ENCODE peak calls at places on chromosome 12, in nine cellular contexts. R is epithelial cell of esophagus, P is heart right ventricle, J is cardiac fibroblast, V is coronary artery, N is WERI-Rb-1, U is tibial nerve, A is neural progenitor cell, H is esophagus squamous epithelium. M is an unnamed sample.

GRCh38 chr12:76085159-76085868 is 829 bp upstream of the NAP1L1 start:
- DNase-seq in R (peak; percentile 22), P (no peak), J (peak; percentile 51), V (no peak), N (no peak), U (no peak), A (no peak), H (no peak), M (no peak)

GRCh38 chr12:16112626-16113560 is 164.6 kb downstream of the SLC15A5 start:
- DNase-seq in R (no peak), P (peak; percentile 3), J (peak; percentile 13), V (no peak), N (peak; percentile 24), U (no peak), A (peak; percentile 54), H (no peak), M (peak; percentile 19)

GRCh38 chr12:119713551-119714031 is 45.7 kb downstream of the PRKAB1 start:
- DNase-seq in R (no peak), P (no peak), J (no peak), V (no peak), N (no peak), U (no peak), A (no peak), H (no peak), M (no peak)

GRCh38 chr12:288687-289086 is 26.1 kb upstream of the SLC6A13 start:
- DNase-seq in R (peak; percentile 68), P (no peak), J (peak; percentile 57), V (no peak), N (no peak), U (no peak), A (no peak), H (no peak), M (no peak)

GRCh38 chr12:111353026-111353425 is 15.9 kb downstream of the PHETA1 start:
- DNase-seq in R (no peak), P (no peak), J (no peak), V (no peak), N (no peak), U (no peak), A (no peak), H (no peak), M (no peak)

GRCh38 chr12:57216931-57217871 is 607 bp downstream of the NXPH4 start:
- DNase-seq in R (no peak), P (no peak), J (peak; percentile 40), V (no peak), N (no peak), U (no peak), A (no peak), H (no peak), M (no peak)

GRCh38 chr12:127083028-127083949 is 1183.7 kb upstream of the TMEM132C start:
- DNase-seq in R (peak; percentile 82), P (peak; percentile 14), J (peak; percentile 74), V (no peak), N (no peak), U (no peak), A (peak; percentile 9), H (no peak), M (peak; percentile 50)

GRCh38 chr12:2051700-2052625 is 824 bp upstream of the CACNA1C start:
- DNase-seq in R (no peak), P (no peak), J (no peak), V (no peak), N (no peak), U (no peak), A (peak; percentile 77), H (no peak), M (no peak)

GRCh38 chr12:47188576-47189441 is 109.0 kb upstream of the AMIGO2 start:
- DNase-seq in R (peak; percentile 58), P (no peak), J (peak; percentile 88), V (no peak), N (no peak), U (no peak), A (no peak), H (no peak), M (no peak)

GRCh38 chr12:124203176-124203575 is 91.7 kb upstream of the RFLNA start:
- DNase-seq in R (no peak), P (no peak), J (no peak), V (no peak), N (no peak), U (no peak), A (no peak), H (no peak), M (no peak)

GRCh38 chr12:78418919-78419318 is 445.7 kb upstream of the SYT1 start:
- DNase-seq in R (no peak), P (no peak), J (no peak), V (no peak), N (no peak), U (no peak), A (no peak), H (no peak), M (no peak)

GRCh38 chr12:91357381-91357780 is 174.8 kb upstream of the DCN start:
- DNase-seq in R (peak; percentile 25), P (no peak), J (no peak), V (no peak), N (no peak), U (no peak), A (no peak), H (no peak), M (no peak)

GRCh38 chr12:91993287-91994028 is 152.2 kb downstream of the BTG1 start:
- DNase-seq in R (no peak), P (no peak), J (no peak), V (no peak), N (no peak), U (no peak), A (no peak), H (no peak), M (no peak)

GRCh38 chr12:131941116-131941986 is 8.4 kb upstream of the EP400 start:
- DNase-seq in R (no peak), P (no peak), J (no peak), V (peak; percentile 65), N (no peak), U (no peak), A (no peak), H (no peak), M (no peak)
- H3K4me3 ChIP-seq in R (no peak overlapping the region), P (no peak overlapping the region), J (no peak overlapping the region), V (no peak overlapping the region), N (no peak overlapping the region), U (no peak overlapping the region), A (no peak overlapping the region), H (no peak overlapping the region), M (no peak overlapping the region)

DNA sequence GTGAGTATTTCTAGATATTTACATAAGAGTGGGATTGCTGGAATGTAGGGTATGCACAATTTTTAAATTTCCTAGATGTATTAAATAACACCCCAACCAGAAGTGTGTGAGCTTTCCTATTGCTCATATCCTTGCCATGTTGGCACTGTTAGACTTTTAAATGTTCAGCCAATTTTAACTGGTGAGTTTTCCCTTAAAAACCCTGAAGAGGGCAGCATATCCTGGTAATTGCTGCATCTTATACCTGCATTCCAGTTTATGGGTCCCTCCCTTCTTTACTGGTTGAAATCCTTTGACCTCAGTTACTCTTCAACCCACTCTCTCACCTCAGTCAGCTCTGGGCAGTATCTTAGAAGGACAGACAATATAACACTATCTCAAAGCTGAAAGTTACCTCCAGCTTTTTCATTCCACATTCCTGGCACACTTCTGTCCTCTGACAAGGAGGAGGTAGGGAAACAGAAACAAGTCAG is 270.6 kb downstream of the PAWR start:
- DNase-seq in R (peak; percentile 77), P (no peak), J (peak; percentile 91), V (no peak), N (no peak), U (no peak), A (peak; percentile 47), H (no peak), M (peak; percentile 75)
- TF ChIP-seq CTCF in R (peak; percentile 66), P (peak; percentile 37), J (peak; percentile 51), V (peak; percentile 31), N (peak; percentile 40), U (peak; percentile 18), A (peak; percentile 69), H (peak; percentile 9), M (peak; percentile 50)

GRCh38 chr12:12682284-12682683 is 13.7 kb downstream of the GPR19 start:
- DNase-seq in R (no peak), P (no peak), J (no peak), V (no peak), N (no peak), U (no peak), A (no peak), H (no peak), M (no peak)

GRCh38 chr12:12685305-12685704 is 10.7 kb downstream of the GPR19 start:
- DNase-seq in R (no peak), P (no peak), J (no peak), V (no peak), N (no peak), U (no peak), A (peak; percentile 95), H (no peak), M (no peak)

GRCh38 chr12:12683725-12684124 is 12.3 kb downstream of the GPR19 start:
- DNase-seq in R (no peak), P (no peak), J (no peak), V (no peak), N (no peak), U (no peak), A (peak; percentile 34), H (no peak), M (no peak)

GRCh38 chr12:12684375-12685106 is 11.4 kb downstream of the GPR19 start:
- DNase-seq in R (peak; percentile 63), P (peak; percentile 26), J (peak; percentile 57), V (no peak), N (peak; percentile 66), U (no peak), A (peak; percentile 97), H (no peak), M (no peak)

GRCh38 chr12:12683298-12683697 is 12.7 kb downstream of the GPR19 start:
- DNase-seq in R (no peak), P (no peak), J (no peak), V (no peak), N (no peak), U (no peak), A (no peak), H (no peak), M (no peak)
- H3K4me3 ChIP-seq in R (no peak overlapping the region), P (no peak overlapping the region), J (no peak overlapping the region), V (no peak overlapping the region), N (no peak overlapping the region), U (no peak overlapping the region), A (peak overlapping the region; percentile 87), H (no peak overlapping the region), M (no peak overlapping the region)

DNA sequence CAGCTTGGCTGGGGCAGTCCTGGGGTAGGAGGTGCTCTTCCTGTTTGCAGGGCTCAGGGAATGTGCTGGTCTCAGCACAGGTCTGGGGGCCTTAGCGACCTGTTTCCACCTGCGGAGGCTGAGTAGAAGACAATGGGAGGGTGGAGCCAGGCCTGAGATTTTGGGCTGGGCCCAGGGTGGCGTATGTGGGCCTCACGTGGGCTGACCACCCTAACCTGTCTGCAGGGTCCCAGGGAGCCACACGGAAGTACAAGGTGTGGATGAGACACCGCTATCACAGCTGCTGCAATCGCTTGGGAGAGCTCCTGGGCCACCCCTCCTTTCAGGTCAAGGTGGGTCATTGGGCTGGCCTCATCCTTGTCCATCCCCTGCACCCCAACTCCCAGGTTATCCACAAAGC is 1.1 kb downstream of the NOC4L start:
- DNase-seq in R (no peak), P (no peak), J (no peak), V (no peak), N (no peak), U (peak; percentile 11), A (no peak), H (no peak), M (no peak)
- TF ChIP-seq CTCF in R (no peak), P (no peak), J (no peak), V (no peak), N (no peak), U (no peak), A (no peak), H (no peak), M (no peak)

M was measured in HFF-Myc.